ENCODE peak calls at places on chromosome 3, in five cellular contexts. I is K562, H is HepG2, R is H1, F is GM12878. J is an unnamed sample.

GRCh38 chr3:177341766-177342165 is 144.5 kb upstream of the TBL1XR1 start:
- DNase-seq in R (no peak), H (no peak), I (no peak), F (no peak), J (no peak)

GRCh38 chr3:114627760-114628159 is 333.9 kb downstream of the TIGIT start:
- DNase-seq in I (no peak), H (no peak), F (no peak), R (no peak), J (no peak)

GRCh38 chr3:25962255-25962654 is 172.4 kb downstream of the OXSM start:
- DNase-seq in F (no peak), R (peak; percentile 5), I (no peak), H (peak; percentile 6), J (no peak)

GRCh38 chr3:52121813-52122212 is 32.4 kb downstream of the POC1A start:
- DNase-seq in H (no peak), R (no peak), F (no peak), I (no peak), J (no peak)

GRCh38 chr3:78878011-78878410 is 889.8 kb downstream of the ROBO1 start:
- DNase-seq in I (no peak), F (no peak), H (no peak), R (no peak), J (no peak)

GRCh38 chr3:86787091-86787490 is 203.9 kb downstream of the VGLL3 start:
- DNase-seq in F (no peak), I (no peak), R (no peak), H (no peak), J (no peak)

GRCh38 chr3:195752538-195753331 is 32.0 kb downstream of the MUC20 start:
- DNase-seq in I (peak; percentile 39), F (no peak), R (no peak), H (no peak), J (peak; percentile 21)

GRCh38 chr3:183764854-183765731 is 60.3 kb downstream of the MAP6D1 start:
- DNase-seq in H (no peak), F (no peak), I (no peak), R (no peak), J (peak; percentile 23)

GRCh38 chr3:123330441-123330991 is 118.4 kb downstream of the ADCY5 start:
- DNase-seq in F (no peak), H (no peak), I (no peak), R (no peak), J (no peak)

GRCh38 chr3:32972482-32973146 is 21.2 kb downstream of the CCR4 start:
- DNase-seq in R (no peak), H (no peak), F (no peak), I (peak; percentile 65), J (no peak)

GRCh38 chr3:42514876-42515275 is 12.4 kb downstream of the VIPR1 start:
- DNase-seq in H (no peak), R (no peak), F (no peak), I (no peak), J (no peak)

GRCh38 chr3:179027326-179027900 is 44.2 kb downstream of the ZMAT3 start:
- DNase-seq in H (no peak), I (peak; percentile 24), R (no peak), F (no peak), J (no peak)

GRCh38 chr3:21484323-21485154 is 266.5 kb downstream of the ZNF385D start:
- DNase-seq in F (peak; percentile 4), R (peak; percentile 25), H (peak; percentile 29), I (peak; percentile 26), J (peak; percentile 22)

GRCh38 chr3:19947549-19948071 is 713 bp downstream of the RAB5A start:
- DNase-seq in H (peak; percentile 42), R (peak; percentile 15), F (no peak), I (peak; percentile 66), J (peak; percentile 65)

GRCh38 chr3:64878372-64878771 is 190.6 kb upstream of the ADAMTS9 start:
- DNase-seq in H (no peak), I (no peak), F (no peak), R (no peak), J (no peak)

GRCh38 chr3:53080612-53081205 is 34.8 kb upstream of the SFMBT1 start:
- DNase-seq in H (no peak), R (no peak), F (no peak), I (no peak), J (no peak)

GRCh38 chr3:170493712-170494182 is 75.1 kb downstream of the CLDN11 start:
- DNase-seq in F (no peak), R (no peak), H (peak; percentile 79), I (no peak), J (no peak)

GRCh38 chr3:100030346-100030745 is 84.0 kb downstream of the FILIP1L start:
- DNase-seq in I (no peak), F (no peak), R (no peak), H (no peak), J (no peak)

GRCh38 chr3:129230311-129231019 is 18.9 kb upstream of the COPG1 start:
- DNase-seq in R (no peak), I (peak; percentile 41), H (peak; percentile 68), F (no peak), J (no peak)

GRCh38 chr3:193938613-193939012 is 197.3 kb upstream of the HES1 start:
- DNase-seq in F (no peak), I (no peak), H (no peak), R (no peak), J (no peak)

GRCh38 chr3:17195192-17195611 is 310.4 kb downstream of the PLCL2 start:
- DNase-seq in I (no peak), H (no peak), R (no peak), F (peak; percentile 79), J (no peak)

GRCh38 chr3:72738752-72739520 is 109.3 kb downstream of the SHQ1 start:
- DNase-seq in H (no peak), F (no peak), R (no peak), I (peak; percentile 82), J (peak; percentile 97)
- TF ChIP-seq TAF1 in H (no peak), F (no peak), R (peak; percentile 43), I (no peak), J (no peak)

GRCh38 chr3:30871720-30872119 is 22.7 kb downstream of the GADL1 start:
- DNase-seq in F (no peak), R (no peak), H (no peak), I (no peak), J (no peak)

GRCh38 chr3:30873667-30874066 is 20.8 kb downstream of the GADL1 start:
- DNase-seq in H (no peak), R (no peak), F (no peak), I (no peak), J (no peak)

GRCh38 chr3:30872879-30873278 is 21.6 kb downstream of the GADL1 start:
- DNase-seq in H (no peak), I (no peak), R (no peak), F (no peak), J (no peak)

GRCh38 chr3:30878862-30879261 is 15.6 kb downstream of the GADL1 start:
- DNase-seq in R (no peak), F (no peak), H (no peak), I (no peak), J (no peak)

DNA sequence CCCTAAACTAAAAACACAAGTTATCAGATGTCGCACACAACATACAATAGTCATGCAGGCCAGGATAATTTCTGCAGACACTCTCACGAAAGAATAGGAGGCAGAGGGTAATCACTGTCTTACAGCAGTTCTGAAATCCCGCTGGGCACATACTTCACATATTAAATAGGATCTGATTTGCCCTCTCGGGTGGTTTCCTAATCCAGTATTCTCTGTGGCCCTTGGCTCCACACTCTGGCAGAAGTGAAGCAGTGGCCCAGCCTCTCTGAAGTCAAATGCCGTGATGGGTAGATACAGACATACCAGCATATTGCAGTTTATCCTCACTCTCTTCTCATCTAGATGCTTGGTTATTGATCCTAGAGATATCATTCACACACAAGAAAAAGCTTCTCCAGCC is 19.0 kb downstream of the GADL1 start:
- DNase-seq in H (no peak), I (no peak), F (no peak), R (no peak), J (no peak)
- TF ChIP-seq RFX5 in H (no peak), I (no peak), F (no peak), R (no peak), J (no peak)

DNA sequence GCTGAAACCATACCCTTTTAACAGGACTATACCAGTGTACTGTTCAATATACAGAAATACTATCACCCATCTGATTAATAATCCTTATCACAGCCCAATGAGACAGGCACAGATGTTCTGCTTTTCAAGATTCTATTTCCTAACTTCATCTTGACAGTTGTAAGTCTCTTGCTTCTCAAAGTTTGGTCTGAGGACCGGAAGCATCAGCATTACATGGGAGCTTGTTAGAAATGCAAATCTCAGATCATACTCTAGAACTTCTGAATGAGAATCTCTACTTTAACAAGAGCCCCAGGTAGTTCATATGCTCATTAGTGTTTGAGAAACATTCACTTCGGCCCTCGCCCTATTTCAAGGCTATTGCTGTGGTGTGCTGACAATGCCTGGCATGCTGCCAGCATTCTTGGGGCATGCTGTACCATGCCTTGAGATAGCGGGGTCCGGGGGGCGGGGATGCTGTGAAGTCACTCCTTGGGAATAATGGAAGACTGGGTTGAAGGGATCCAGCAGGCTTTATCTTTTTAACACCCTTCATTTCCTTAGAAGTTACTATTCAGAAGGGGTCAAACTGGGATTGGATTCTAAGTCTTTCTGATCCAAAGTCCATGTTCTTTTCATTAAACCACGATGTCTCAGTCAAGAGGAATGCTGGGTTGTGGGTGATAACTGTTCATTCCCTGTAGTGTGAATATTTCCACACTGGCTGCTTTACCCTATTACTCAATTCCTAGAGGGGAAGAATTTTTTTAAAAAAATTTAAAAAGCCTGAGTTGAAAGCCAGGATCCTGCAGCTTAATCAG is 194.7 kb downstream of the LPP start:
- DNase-seq in F (no peak), R (no peak), I (no peak), H (peak; percentile 58), J (no peak)
- TF ChIP-seq POLR2AphosphoS5 in F (no peak), R (no peak), I (no peak), H (no peak), J (no peak)

GRCh38 chr3:61094608-61095007 is 156.6 kb downstream of the FHIT start:
- DNase-seq in I (no peak), F (no peak), H (no peak), R (no peak), J (no peak)
- TF ChIP-seq TAF1 in I (no peak), F (no peak), H (no peak), R (no peak), J (no peak)

DNA sequence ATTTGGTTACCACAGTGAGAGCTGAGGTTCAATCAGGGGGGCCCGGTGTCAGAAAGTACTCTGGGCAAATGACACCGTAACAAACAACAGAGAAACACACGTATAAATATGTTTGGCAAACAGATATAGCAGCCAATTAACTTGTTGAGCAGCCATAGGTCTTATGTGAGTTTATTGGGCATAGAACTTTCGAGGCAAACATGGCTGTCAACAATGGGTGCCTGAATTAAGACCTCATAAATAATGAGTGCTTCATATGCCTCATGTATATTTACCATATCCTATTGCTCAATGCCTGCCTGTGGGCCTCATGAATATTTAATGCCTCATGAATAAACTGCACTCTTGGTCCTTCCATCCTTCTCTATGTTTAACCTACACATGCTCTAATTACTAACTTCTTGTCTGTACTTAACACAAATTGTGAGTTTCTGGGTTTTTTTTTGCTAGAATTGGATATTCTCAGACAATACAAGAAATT is 641.3 kb downstream of the PLOD2 start:
- DNase-seq in R (no peak), I (no peak), F (no peak), H (no peak), J (no peak)
- TF ChIP-seq RFX5 in R (no peak), I (no peak), F (no peak), H (no peak), J (no peak)

J was measured in SK-N-SH.